ENCODE peak calls at places on chromosome 2, in ten cellular contexts. One of them, this sample, is unnamed.

GRCh38 chr2:8633735-8634313 is 48.0 kb upstream of the ID2 start:
- DNase-seq in tibial nerve: no peak
- DNase-seq in fibroblast of pulmonary artery: peak; percentile 87
- DNase-seq in cardiac fibroblast: peak; percentile 88
- DNase-seq in CD8-positive, alpha-beta T cell: no peak
- DNase-seq in Caco-2: peak; percentile 93
- DNase-seq in progenitor cell of endocrine pancreas: no peak
- DNase-seq in PC-9: no peak
- DNase-seq in GM13976: no peak
- DNase-seq in type B pancreatic cell: no peak
- DNase-seq in this sample: peak; percentile 69

GRCh38 chr2:230054079-230054478 is 14.6 kb downstream of the SLC16A14 start:
- DNase-seq in progenitor cell of endocrine pancreas: no peak
- DNase-seq in CD8-positive, alpha-beta T cell: no peak
- DNase-seq in fibroblast of pulmonary artery: peak; percentile 49
- DNase-seq in Caco-2: no peak
- DNase-seq in GM13976: peak; percentile 26
- DNase-seq in tibial nerve: no peak
- DNase-seq in PC-9: peak; percentile 90
- DNase-seq in cardiac fibroblast: peak; percentile 38
- DNase-seq in type B pancreatic cell: no peak
- DNase-seq in this sample: peak; percentile 11

GRCh38 chr2:11680901-11681721 is 11.1 kb upstream of the NTSR2 start:
- DNase-seq in GM13976: no peak
- DNase-seq in type B pancreatic cell: no peak
- DNase-seq in progenitor cell of endocrine pancreas: no peak
- DNase-seq in cardiac fibroblast: no peak
- DNase-seq in PC-9: no peak
- DNase-seq in fibroblast of pulmonary artery: no peak
- DNase-seq in Caco-2: no peak
- DNase-seq in tibial nerve: no peak
- DNase-seq in CD8-positive, alpha-beta T cell: no peak
- DNase-seq in this sample: no peak

GRCh38 chr2:65465124-65465523 is 32.7 kb upstream of the SPRED2 start:
- DNase-seq in PC-9: no peak
- DNase-seq in CD8-positive, alpha-beta T cell: no peak
- DNase-seq in GM13976: no peak
- DNase-seq in progenitor cell of endocrine pancreas: no peak
- DNase-seq in tibial nerve: no peak
- DNase-seq in Caco-2: no peak
- DNase-seq in type B pancreatic cell: no peak
- DNase-seq in fibroblast of pulmonary artery: no peak
- DNase-seq in cardiac fibroblast: no peak
- DNase-seq in this sample: no peak

GRCh38 chr2:9644603-9645002 is 13.8 kb upstream of the YWHAQ start:
- DNase-seq in Caco-2: peak; percentile 71
- DNase-seq in type B pancreatic cell: no peak
- DNase-seq in fibroblast of pulmonary artery: no peak
- DNase-seq in progenitor cell of endocrine pancreas: no peak
- DNase-seq in tibial nerve: no peak
- DNase-seq in PC-9: peak; percentile 99
- DNase-seq in cardiac fibroblast: no peak
- DNase-seq in GM13976: no peak
- DNase-seq in CD8-positive, alpha-beta T cell: no peak
- DNase-seq in this sample: no peak

GRCh38 chr2:114032705-114033104 is 142.8 kb downstream of the ACTR3 start:
- DNase-seq in type B pancreatic cell: no peak
- DNase-seq in progenitor cell of endocrine pancreas: no peak
- DNase-seq in tibial nerve: no peak
- DNase-seq in cardiac fibroblast: no peak
- DNase-seq in PC-9: no peak
- DNase-seq in GM13976: no peak
- DNase-seq in Caco-2: no peak
- DNase-seq in CD8-positive, alpha-beta T cell: no peak
- DNase-seq in fibroblast of pulmonary artery: no peak
- DNase-seq in this sample: no peak

GRCh38 chr2:88265352-88265960 is 95.3 kb downstream of the THNSL2 start:
- DNase-seq in type B pancreatic cell: no peak
- DNase-seq in tibial nerve: no peak
- DNase-seq in CD8-positive, alpha-beta T cell: no peak
- DNase-seq in Caco-2: no peak
- DNase-seq in PC-9: no peak
- DNase-seq in GM13976: peak; percentile 59
- DNase-seq in cardiac fibroblast: peak; percentile 10
- DNase-seq in progenitor cell of endocrine pancreas: no peak
- DNase-seq in fibroblast of pulmonary artery: peak; percentile 24
- DNase-seq in this sample: peak; percentile 7

GRCh38 chr2:74438248-74438647 is 3.5 kb downstream of the RTKN start:
- DNase-seq in type B pancreatic cell: no peak
- DNase-seq in GM13976: no peak
- DNase-seq in Caco-2: no peak
- DNase-seq in PC-9: no peak
- DNase-seq in tibial nerve: no peak
- DNase-seq in CD8-positive, alpha-beta T cell: no peak
- DNase-seq in fibroblast of pulmonary artery: no peak
- DNase-seq in cardiac fibroblast: no peak
- DNase-seq in progenitor cell of endocrine pancreas: no peak
- DNase-seq in this sample: no peak

GRCh38 chr2:157946919-157947557 is 70.9 kb upstream of the ACVR1 start:
- DNase-seq in tibial nerve: no peak
- DNase-seq in PC-9: no peak
- DNase-seq in progenitor cell of endocrine pancreas: no peak
- DNase-seq in cardiac fibroblast: no peak
- DNase-seq in fibroblast of pulmonary artery: no peak
- DNase-seq in CD8-positive, alpha-beta T cell: no peak
- DNase-seq in type B pancreatic cell: no peak
- DNase-seq in GM13976: no peak
- DNase-seq in Caco-2: no peak
- DNase-seq in this sample: no peak

GRCh38 chr2:231765496-231765929 is 15.6 kb downstream of the PDE6D start:
- DNase-seq in tibial nerve: no peak
- DNase-seq in CD8-positive, alpha-beta T cell: no peak
- DNase-seq in Caco-2: no peak
- DNase-seq in cardiac fibroblast: no peak
- DNase-seq in PC-9: no peak
- DNase-seq in type B pancreatic cell: no peak
- DNase-seq in fibroblast of pulmonary artery: no peak
- DNase-seq in GM13976: peak; percentile 36
- DNase-seq in progenitor cell of endocrine pancreas: no peak
- DNase-seq in this sample: no peak

GRCh38 chr2:3222636-3223035 is 155.0 kb downstream of the EIPR1 start:
- DNase-seq in Caco-2: no peak
- DNase-seq in fibroblast of pulmonary artery: no peak
- DNase-seq in type B pancreatic cell: no peak
- DNase-seq in GM13976: no peak
- DNase-seq in cardiac fibroblast: no peak
- DNase-seq in progenitor cell of endocrine pancreas: no peak
- DNase-seq in CD8-positive, alpha-beta T cell: no peak
- DNase-seq in tibial nerve: no peak
- DNase-seq in PC-9: no peak
- DNase-seq in this sample: no peak

GRCh38 chr2:1935476-1935875 is 191.2 kb upstream of the PXDN start:
- DNase-seq in fibroblast of pulmonary artery: no peak
- DNase-seq in GM13976: no peak
- DNase-seq in PC-9: peak; percentile 11
- DNase-seq in progenitor cell of endocrine pancreas: no peak
- DNase-seq in cardiac fibroblast: no peak
- DNase-seq in type B pancreatic cell: no peak
- DNase-seq in CD8-positive, alpha-beta T cell: no peak
- DNase-seq in tibial nerve: no peak
- DNase-seq in Caco-2: no peak
- DNase-seq in this sample: no peak

GRCh38 chr2:20933692-20934091 is 110.2 kb downstream of the APOB start:
- DNase-seq in GM13976: no peak
- DNase-seq in fibroblast of pulmonary artery: no peak
- DNase-seq in tibial nerve: no peak
- DNase-seq in cardiac fibroblast: no peak
- DNase-seq in Caco-2: no peak
- DNase-seq in PC-9: no peak
- DNase-seq in type B pancreatic cell: no peak
- DNase-seq in progenitor cell of endocrine pancreas: no peak
- DNase-seq in CD8-positive, alpha-beta T cell: no peak
- DNase-seq in this sample: no peak

DNA sequence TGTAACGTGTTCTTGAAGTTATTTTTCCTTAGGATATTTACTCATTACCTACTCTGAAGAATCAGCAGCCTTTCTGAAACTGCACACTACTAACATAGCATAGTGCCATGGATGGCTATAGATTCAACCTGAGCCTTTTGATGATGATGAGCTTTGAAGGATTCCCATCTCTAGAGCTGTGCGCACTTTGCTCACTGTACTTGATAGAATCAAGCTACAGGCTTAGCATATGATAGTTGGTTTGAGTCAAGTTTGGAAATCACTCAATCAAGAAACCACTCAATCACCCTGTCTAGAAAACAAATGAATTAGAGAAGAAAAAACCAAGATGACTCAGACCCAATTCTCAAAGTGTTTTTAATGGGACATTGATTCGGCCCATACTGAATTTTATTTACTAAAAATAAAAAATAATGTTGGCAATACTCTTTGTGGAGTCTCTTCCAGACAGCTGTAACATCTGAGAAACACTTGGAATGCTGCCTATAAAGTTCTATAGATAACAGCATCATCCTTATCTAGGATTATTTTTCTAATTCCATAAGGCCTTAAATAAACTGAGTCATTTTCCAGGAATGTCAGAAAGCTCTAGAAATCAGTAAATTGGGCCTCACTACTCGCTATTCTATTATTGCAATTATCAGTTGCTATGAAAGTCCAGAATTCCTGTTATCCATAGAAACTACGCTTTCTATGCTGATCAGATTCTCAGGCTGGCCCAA is 259.0 kb upstream of the ERBB4 start:
- DNase-seq in CD8-positive, alpha-beta T cell: no peak
- DNase-seq in tibial nerve: no peak
- DNase-seq in progenitor cell of endocrine pancreas: no peak
- DNase-seq in type B pancreatic cell: no peak
- DNase-seq in cardiac fibroblast: peak; percentile 63
- DNase-seq in PC-9: no peak
- DNase-seq in GM13976: no peak
- DNase-seq in fibroblast of pulmonary artery: peak; percentile 49
- DNase-seq in Caco-2: no peak
- DNase-seq in this sample: peak; percentile 19
- TF ChIP-seq CTCF in CD8-positive, alpha-beta T cell: no peak
- TF ChIP-seq CTCF in tibial nerve: no peak
- TF ChIP-seq CTCF in progenitor cell of endocrine pancreas: no peak
- TF ChIP-seq CTCF in type B pancreatic cell: no peak
- TF ChIP-seq CTCF in cardiac fibroblast: no peak
- TF ChIP-seq CTCF in PC-9: no peak
- TF ChIP-seq CTCF in GM13976: no peak
- TF ChIP-seq CTCF in fibroblast of pulmonary artery: no peak
- TF ChIP-seq CTCF in Caco-2: no peak
- TF ChIP-seq CTCF in this sample: no peak

GRCh38 chr2:172208881-172209325 is 106.2 kb upstream of the DLX2 start:
- DNase-seq in Caco-2: no peak
- DNase-seq in GM13976: no peak
- DNase-seq in tibial nerve: no peak
- DNase-seq in fibroblast of pulmonary artery: peak; percentile 51
- DNase-seq in type B pancreatic cell: no peak
- DNase-seq in CD8-positive, alpha-beta T cell: no peak
- DNase-seq in cardiac fibroblast: peak; percentile 48
- DNase-seq in PC-9: peak; percentile 100
- DNase-seq in progenitor cell of endocrine pancreas: no peak
- DNase-seq in this sample: peak; percentile 88
- TF ChIP-seq CTCF in Caco-2: no peak
- TF ChIP-seq CTCF in GM13976: no peak
- TF ChIP-seq CTCF in tibial nerve: no peak
- TF ChIP-seq CTCF in fibroblast of pulmonary artery: no peak
- TF ChIP-seq CTCF in type B pancreatic cell: no peak
- TF ChIP-seq CTCF in CD8-positive, alpha-beta T cell: no peak
- TF ChIP-seq CTCF in cardiac fibroblast: no peak
- TF ChIP-seq CTCF in PC-9: peak; percentile 3
- TF ChIP-seq CTCF in progenitor cell of endocrine pancreas: no peak
- TF ChIP-seq CTCF in this sample: no peak

GRCh38 chr2:161306919-161307318 is 1.3 kb upstream of the PSMD14 start:
- DNase-seq in progenitor cell of endocrine pancreas: no peak
- DNase-seq in GM13976: no peak
- DNase-seq in tibial nerve: no peak
- DNase-seq in type B pancreatic cell: no peak
- DNase-seq in cardiac fibroblast: no peak
- DNase-seq in Caco-2: no peak
- DNase-seq in fibroblast of pulmonary artery: no peak
- DNase-seq in CD8-positive, alpha-beta T cell: no peak
- DNase-seq in PC-9: no peak
- DNase-seq in this sample: no peak
- TF ChIP-seq CTCF in progenitor cell of endocrine pancreas: no peak
- TF ChIP-seq CTCF in GM13976: no peak
- TF ChIP-seq CTCF in tibial nerve: no peak
- TF ChIP-seq CTCF in type B pancreatic cell: no peak
- TF ChIP-seq CTCF in cardiac fibroblast: no peak
- TF ChIP-seq CTCF in Caco-2: peak; percentile 24
- TF ChIP-seq CTCF in fibroblast of pulmonary artery: no peak
- TF ChIP-seq CTCF in CD8-positive, alpha-beta T cell: no peak
- TF ChIP-seq CTCF in PC-9: no peak
- TF ChIP-seq CTCF in this sample: no peak

DNA sequence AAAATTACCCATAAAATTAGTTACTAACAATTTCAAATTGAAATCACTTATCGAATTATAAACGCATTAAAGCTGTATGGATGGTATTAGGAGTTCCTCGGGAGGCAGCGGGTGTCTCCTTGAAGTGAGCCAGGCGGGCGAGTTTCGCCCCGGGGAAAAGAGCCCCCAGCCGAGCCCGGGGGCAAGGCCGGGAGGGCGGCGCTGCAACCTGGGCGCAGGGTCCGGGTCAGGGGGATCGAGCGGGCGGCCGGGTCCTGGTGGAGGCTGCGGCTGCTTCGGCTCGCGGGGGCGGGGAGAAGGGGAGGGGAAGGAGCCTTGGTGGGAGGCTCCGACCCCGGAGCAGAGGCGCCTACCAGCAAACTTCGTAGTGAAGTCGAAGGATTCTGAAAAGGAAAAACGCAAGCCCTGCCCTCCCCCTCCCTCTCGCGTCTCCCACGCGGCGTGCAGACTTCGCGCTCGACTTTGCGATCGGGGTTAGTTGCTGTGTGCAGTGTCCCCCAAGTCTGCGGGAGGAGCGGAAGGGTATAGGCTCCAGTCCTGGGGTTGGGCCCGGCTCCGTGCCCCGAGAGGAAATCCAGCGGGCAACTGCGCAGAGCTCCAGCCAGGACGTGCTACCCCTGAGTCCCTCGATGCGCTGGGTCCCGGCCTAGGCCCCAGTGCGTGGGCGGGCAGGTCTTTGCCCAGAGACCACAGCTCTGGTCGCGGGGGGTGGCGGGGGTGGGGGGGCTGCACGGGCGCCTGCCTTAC is 140.9 kb downstream of the MEIS1 start:
- DNase-seq in type B pancreatic cell: peak; percentile 80
- DNase-seq in CD8-positive, alpha-beta T cell: no peak
- DNase-seq in tibial nerve: no peak
- DNase-seq in GM13976: peak; percentile 30
- DNase-seq in Caco-2: no peak
- DNase-seq in progenitor cell of endocrine pancreas: peak; percentile 52
- DNase-seq in fibroblast of pulmonary artery: peak; percentile 53
- DNase-seq in cardiac fibroblast: peak; percentile 45
- DNase-seq in PC-9: no peak
- DNase-seq in this sample: peak; percentile 69
- TF ChIP-seq CTCF in type B pancreatic cell: peak; percentile 8
- TF ChIP-seq CTCF in CD8-positive, alpha-beta T cell: no peak
- TF ChIP-seq CTCF in tibial nerve: peak; percentile 4
- TF ChIP-seq CTCF in GM13976: no peak
- TF ChIP-seq CTCF in Caco-2: no peak
- TF ChIP-seq CTCF in progenitor cell of endocrine pancreas: peak; percentile 24
- TF ChIP-seq CTCF in fibroblast of pulmonary artery: no peak
- TF ChIP-seq CTCF in cardiac fibroblast: no peak
- TF ChIP-seq CTCF in PC-9: peak; percentile 52
- TF ChIP-seq CTCF in this sample: no peak